ENCODE peak calls at places on chromosomes 16 and 17, in seven cellular contexts. U is Peyer's patch, V is A549, T is body of pancreas, H is IMR-90, I is adrenal gland, P is stomach. E is an unnamed sample. For H3K4me1, the result is how much of the 10 kb centered on the place peaks cover.

GRCh38 chr17:6800422-6801027 is 24.5 kb downstream of the FBXO39 start:
- DNase-seq in U (no peak), V (no peak), T (no peak), H (peak), I (no peak), P (no peak), E (no peak)

GRCh38 chr16:50887500-50887899 is 145.6 kb downstream of the CYLD start:
- DNase-seq in U (no peak), V (no peak), T (no peak), H (no peak), I (no peak), P (no peak), E (no peak)

GRCh38 chr17:55645361-55645760 is 77.3 kb downstream of the TMEM100 start:
- DNase-seq in U (no peak), V (no peak), T (no peak), H (no peak), I (no peak), P (no peak), E (no peak)

GRCh38 chr16:55711959-55712876 is 56.4 kb downstream of the SLC6A2 start:
- DNase-seq in U (no peak), V (peak), T (peak), H (peak), I (peak), P (peak), E (peak)

GRCh38 chr17:2266045-2266864 is 37.3 kb downstream of the SMG6 start:
- DNase-seq in U (no peak), V (no peak), T (no peak), H (no peak), I (no peak), P (peak), E (no peak)

GRCh38 chr17:31496097-31496496 is 104.6 kb downstream of the RAB11FIP4 start:
- DNase-seq in U (no peak), V (no peak), T (no peak), H (no peak), I (no peak), P (no peak), E (no peak)

GRCh38 chr17:44002141-44002848 is 2.1 kb upstream of the NAGS start:
- DNase-seq in U (no peak), V (no peak), T (no peak), H (peak), I (no peak), P (no peak), E (no peak)

GRCh38 chr16:81713796-81714195 is 65.3 kb upstream of the PLCG2 start:
- DNase-seq in U (no peak), V (no peak), T (no peak), H (no peak), I (no peak), P (no peak), E (no peak)

GRCh38 chr16:78284957-78285434 is 185.5 kb downstream of the WWOX start:
- DNase-seq in U (no peak), V (no peak), T (no peak), H (no peak), I (no peak), P (no peak), E (no peak)

GRCh38 chr17:62085511-62086408 is 20.7 kb upstream of the MED13 start:
- DNase-seq in U (no peak), V (no peak), T (no peak), H (peak), I (no peak), P (no peak), E (peak)

GRCh38 chr16:69476920-69477418 is 52.5 kb downstream of the CYB5B start:
- DNase-seq in U (no peak), V (peak), T (no peak), H (peak), I (peak), P (no peak), E (no peak)

GRCh38 chr16:55116165-55116894 is 185.7 kb downstream of the IRX5 start:
- DNase-seq in U (no peak), V (no peak), T (no peak), H (peak), I (no peak), P (no peak), E (no peak)

GRCh38 chr17:6627019-6627418 is 13.5 kb downstream of the KIAA0753 start:
- DNase-seq in U (no peak), V (no peak), T (no peak), H (peak), I (no peak), P (no peak), E (no peak)

GRCh38 chr17:76943202-76943601 is 75.0 kb downstream of the MGAT5B start:
- DNase-seq in U (no peak), V (no peak), T (no peak), H (no peak), I (no peak), P (no peak), E (no peak)

GRCh38 chr17:59527325-59527917 is 38.0 kb upstream of the DHX40 start:
- DNase-seq in U (no peak), V (no peak), T (no peak), H (no peak), I (no peak), P (no peak), E (no peak)

GRCh38 chr17:59530561-59530960 is 34.8 kb upstream of the DHX40 start:
- DNase-seq in U (no peak), V (no peak), T (no peak), H (no peak), I (no peak), P (no peak), E (no peak)

GRCh38 chr17:59533694-59534093 is 31.7 kb upstream of the DHX40 start:
- DNase-seq in U (no peak), V (no peak), T (no peak), H (no peak), I (no peak), P (no peak), E (no peak)

GRCh38 chr17:59525668-59526067 is 39.7 kb upstream of the DHX40 start:
- DNase-seq in U (no peak), V (no peak), T (no peak), H (no peak), I (no peak), P (no peak), E (no peak)

GRCh38 chr17:59527931-59528330 is 37.5 kb upstream of the DHX40 start:
- DNase-seq in U (no peak), V (no peak), T (no peak), H (no peak), I (no peak), P (no peak), E (no peak)
- TF ChIP-seq POLR2A in U (no peak), V (no peak), T (no peak), H (no peak), I (no peak), P (no peak), E (no peak)

GRCh38 chr17:39351508-39351907 is 49.9 kb downstream of the FBXL20 start:
- DNase-seq in U (no peak), V (no peak), T (no peak), H (no peak), I (no peak), P (no peak), E (no peak)
- H3K4me1 ChIP-seq in U (under half), V (under half), T (under half), H (under half), I (under half), P (under half), E (under half)

DNA sequence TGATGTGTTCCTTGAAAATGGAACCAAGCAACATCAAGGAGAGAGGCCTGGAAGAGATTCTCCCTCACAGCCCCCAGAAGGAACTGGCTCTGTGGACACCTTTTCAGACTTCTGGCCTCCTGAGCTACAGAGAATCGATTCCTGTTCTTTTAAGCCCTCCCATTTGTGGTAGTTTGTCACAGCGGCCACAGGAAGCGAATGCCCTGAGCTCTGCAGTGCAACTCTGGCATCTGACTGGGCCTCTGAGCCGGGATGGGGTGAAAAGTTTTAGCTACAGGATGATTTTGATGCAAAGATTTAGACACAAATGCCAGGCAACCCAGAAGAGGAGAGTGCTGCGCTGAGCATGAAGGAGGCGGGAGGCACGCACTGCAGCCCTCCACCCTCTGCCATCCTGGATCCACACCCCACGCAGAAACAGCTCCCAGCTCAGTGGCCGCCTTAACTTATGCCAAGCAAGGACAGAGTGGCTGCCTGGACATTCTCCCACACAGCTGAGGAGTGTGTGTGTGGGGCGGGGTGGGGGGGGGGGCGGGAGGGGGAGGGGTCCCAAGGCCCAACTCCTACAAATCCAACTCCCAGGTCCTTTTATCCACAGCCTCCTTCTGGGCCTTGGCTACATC is 2.2 kb downstream of the TIMP2 start:
- DNase-seq in U (no peak), V (no peak), T (no peak), H (no peak), I (no peak), P (no peak), E (no peak)
- H3K27ac ChIP-seq in U (peak), V (peak), T (peak), H (peak), I (no peak), P (peak), E (peak)

GRCh38 chr17:45018514-45019176 is 32.8 kb downstream of the DCAKD start:
- DNase-seq in U (no peak), V (no peak), T (no peak), H (peak), I (no peak), P (no peak), E (no peak)
- TF ChIP-seq POLR2A in U (no peak), V (no peak), T (no peak), H (no peak), I (no peak), P (no peak), E (no peak)

DNA sequence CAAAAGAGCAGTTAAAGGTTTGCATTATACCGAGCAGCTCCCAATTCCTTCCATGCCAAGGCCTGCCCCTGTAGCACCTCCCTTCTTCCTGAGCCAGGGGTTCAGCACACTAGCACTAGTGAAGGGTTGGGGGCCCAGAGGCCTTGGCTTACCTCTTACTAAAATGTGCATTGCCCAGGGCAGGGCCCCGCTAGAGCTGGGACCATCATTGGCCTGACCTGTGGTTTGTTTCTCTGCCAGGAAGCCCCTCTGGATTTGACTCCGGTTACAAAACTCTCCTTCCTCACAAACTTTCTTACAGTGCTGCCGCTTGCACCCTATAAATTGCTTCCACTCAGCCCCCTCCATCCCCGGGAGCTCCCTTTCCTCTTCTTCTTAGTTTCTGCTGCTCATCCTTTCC is 33.8 kb downstream of the MPRIP start:
- DNase-seq in U (no peak), V (no peak), T (no peak), H (no peak), I (peak), P (no peak), E (no peak)
- H3K4me1 ChIP-seq in U (under half), V (half or more), T (under half), H (under half), I (under half), P (half or more), E (half or more)